ENCODE peak calls at places on chromosomes 5 and 9, in seven cellular contexts. One of them, this sample, is unnamed.

GRCh38 chr5:39947657-39948056 is 522.9 kb upstream of the DAB2 start:
- DNase-seq in prostate gland: no peak
- DNase-seq in activated naive CD4-positive, alpha-beta T cell treated with anti-CD3 and anti-CD28 coated beads, Interleukin-2, amount 10 ng/mL, durations not matched to agents 7 days and 5 days: no peak
- DNase-seq in ELR: peak; percentile 17
- DNase-seq in left ventricle myocardium superior: no peak
- DNase-seq in activated T-helper 1 cell treated with anti-CD3 and anti-CD28 coated beads, Interleukin-2, amount 50 U/mL, for 16 hours: no peak
- DNase-seq in C1 segment of cervical spinal cord: no peak
- DNase-seq in this sample: no peak

GRCh38 chr9:76610009-76610352 is 151.0 kb downstream of the GCNT1 start:
- DNase-seq in prostate gland: no peak
- DNase-seq in activated naive CD4-positive, alpha-beta T cell treated with anti-CD3 and anti-CD28 coated beads, Interleukin-2, amount 10 ng/mL, durations not matched to agents 7 days and 5 days: no peak
- DNase-seq in ELR: no peak
- DNase-seq in left ventricle myocardium superior: peak; percentile 82
- DNase-seq in activated T-helper 1 cell treated with anti-CD3 and anti-CD28 coated beads, Interleukin-2, amount 50 U/mL, for 16 hours: no peak
- DNase-seq in C1 segment of cervical spinal cord: no peak
- DNase-seq in this sample: peak; percentile 3

GRCh38 chr9:136613824-136614371 is 48.8 kb upstream of the EGFL7 start:
- DNase-seq in prostate gland: no peak
- DNase-seq in activated naive CD4-positive, alpha-beta T cell treated with anti-CD3 and anti-CD28 coated beads, Interleukin-2, amount 10 ng/mL, durations not matched to agents 7 days and 5 days: no peak
- DNase-seq in ELR: no peak
- DNase-seq in left ventricle myocardium superior: no peak
- DNase-seq in activated T-helper 1 cell treated with anti-CD3 and anti-CD28 coated beads, Interleukin-2, amount 50 U/mL, for 16 hours: no peak
- DNase-seq in C1 segment of cervical spinal cord: no peak
- DNase-seq in this sample: no peak

GRCh38 chr5:149257875-149258705 is 13.6 kb upstream of the AFAP1L1 start:
- DNase-seq in prostate gland: no peak
- DNase-seq in activated naive CD4-positive, alpha-beta T cell treated with anti-CD3 and anti-CD28 coated beads, Interleukin-2, amount 10 ng/mL, durations not matched to agents 7 days and 5 days: no peak
- DNase-seq in ELR: peak; percentile 94
- DNase-seq in left ventricle myocardium superior: no peak
- DNase-seq in activated T-helper 1 cell treated with anti-CD3 and anti-CD28 coated beads, Interleukin-2, amount 50 U/mL, for 16 hours: no peak
- DNase-seq in C1 segment of cervical spinal cord: no peak
- DNase-seq in this sample: no peak

GRCh38 chr5:151924564-151925395 is at the start of gene GLRA1:
- DNase-seq in prostate gland: peak; percentile 10
- DNase-seq in activated naive CD4-positive, alpha-beta T cell treated with anti-CD3 and anti-CD28 coated beads, Interleukin-2, amount 10 ng/mL, durations not matched to agents 7 days and 5 days: peak; percentile 74
- DNase-seq in ELR: peak; percentile 56
- DNase-seq in left ventricle myocardium superior: peak; percentile 78
- DNase-seq in activated T-helper 1 cell treated with anti-CD3 and anti-CD28 coated beads, Interleukin-2, amount 50 U/mL, for 16 hours: no peak
- DNase-seq in C1 segment of cervical spinal cord: no peak
- DNase-seq in this sample: peak; percentile 7

GRCh38 chr5:167699434-167699833 is 592.0 kb upstream of the WWC1 start:
- DNase-seq in prostate gland: peak; percentile 10
- DNase-seq in activated naive CD4-positive, alpha-beta T cell treated with anti-CD3 and anti-CD28 coated beads, Interleukin-2, amount 10 ng/mL, durations not matched to agents 7 days and 5 days: no peak
- DNase-seq in ELR: peak; percentile 99
- DNase-seq in left ventricle myocardium superior: no peak
- DNase-seq in activated T-helper 1 cell treated with anti-CD3 and anti-CD28 coated beads, Interleukin-2, amount 50 U/mL, for 16 hours: no peak
- DNase-seq in C1 segment of cervical spinal cord: no peak
- DNase-seq in this sample: no peak

GRCh38 chr9:116998305-116998704 is 311.2 kb downstream of the TRIM32 start:
- DNase-seq in prostate gland: no peak
- DNase-seq in activated naive CD4-positive, alpha-beta T cell treated with anti-CD3 and anti-CD28 coated beads, Interleukin-2, amount 10 ng/mL, durations not matched to agents 7 days and 5 days: no peak
- DNase-seq in ELR: peak; percentile 5
- DNase-seq in left ventricle myocardium superior: no peak
- DNase-seq in activated T-helper 1 cell treated with anti-CD3 and anti-CD28 coated beads, Interleukin-2, amount 50 U/mL, for 16 hours: no peak
- DNase-seq in C1 segment of cervical spinal cord: no peak
- DNase-seq in this sample: no peak

GRCh38 chr5:178338126-178338749 is 105.6 kb upstream of the PHYKPL start:
- DNase-seq in prostate gland: no peak
- DNase-seq in activated naive CD4-positive, alpha-beta T cell treated with anti-CD3 and anti-CD28 coated beads, Interleukin-2, amount 10 ng/mL, durations not matched to agents 7 days and 5 days: no peak
- DNase-seq in ELR: no peak
- DNase-seq in left ventricle myocardium superior: no peak
- DNase-seq in activated T-helper 1 cell treated with anti-CD3 and anti-CD28 coated beads, Interleukin-2, amount 50 U/mL, for 16 hours: no peak
- DNase-seq in C1 segment of cervical spinal cord: no peak
- DNase-seq in this sample: no peak

GRCh38 chr9:2621678-2622360 is at the start of gene VLDLR:
- DNase-seq in prostate gland: peak; percentile 48
- DNase-seq in activated naive CD4-positive, alpha-beta T cell treated with anti-CD3 and anti-CD28 coated beads, Interleukin-2, amount 10 ng/mL, durations not matched to agents 7 days and 5 days: peak; percentile 47
- DNase-seq in ELR: peak; percentile 38
- DNase-seq in left ventricle myocardium superior: peak; percentile 82
- DNase-seq in activated T-helper 1 cell treated with anti-CD3 and anti-CD28 coated beads, Interleukin-2, amount 50 U/mL, for 16 hours: no peak
- DNase-seq in C1 segment of cervical spinal cord: no peak
- DNase-seq in this sample: peak; percentile 64